ENCODE peak calls at places on chromosome 9, in nine cellular contexts. D, N, C, O, F, W, P, B and E are unnamed samples.

GRCh38 chr9:84947412-84947972 is 278.0 kb downstream of the NTRK2 start:
- DNase-seq in N (peak; percentile 81), O (no peak), F (no peak), C (no peak), P (no peak), D (no peak), B (no peak), W (no peak), E (no peak)

GRCh38 chr9:79362100-79363081 is 209.4 kb upstream of the TLE4 start:
- DNase-seq in F (peak; percentile 15), D (no peak), C (peak; percentile 48), O (no peak), P (no peak), N (no peak), W (no peak), B (no peak), E (no peak)

GRCh38 chr9:27065288-27065687 is 43.7 kb upstream of the TEK start:
- DNase-seq in W (no peak), O (no peak), D (no peak), C (peak; percentile 38), B (no peak), N (no peak), F (no peak), P (no peak), E (no peak)

GRCh38 chr9:8652282-8652681 is 852.7 kb upstream of the DMAC1 start:
- DNase-seq in B (no peak), W (no peak), P (no peak), C (no peak), D (no peak), N (no peak), O (no peak), F (no peak), E (no peak)

GRCh38 chr9:132991351-132992300 is 13.1 kb downstream of the GFI1B start:
- DNase-seq in W (no peak), C (no peak), O (no peak), D (no peak), F (no peak), B (no peak), N (no peak), P (no peak), E (no peak)

GRCh38 chr9:16482764-16483163 is 387.7 kb downstream of the BNC2 start:
- DNase-seq in N (peak; percentile 5), O (no peak), C (no peak), F (no peak), D (no peak), W (no peak), P (no peak), B (no peak), E (no peak)

GRCh38 chr9:20624201-20625002 is 2.1 kb upstream of the MLLT3 start:
- DNase-seq in B (peak; percentile 86), C (peak; percentile 57), W (peak; percentile 60), P (no peak), D (peak; percentile 69), O (peak; percentile 77), N (peak; percentile 57), F (peak; percentile 84), E (peak; percentile 37)

GRCh38 chr9:22157831-22158230 is 148.7 kb upstream of the CDKN2B start:
- DNase-seq in W (no peak), P (no peak), F (no peak), C (no peak), N (no peak), O (no peak), B (no peak), D (no peak), E (no peak)

GRCh38 chr9:134644715-134645606 is 3.4 kb downstream of the COL5A1 start:
- DNase-seq in P (peak; percentile 98), C (peak; percentile 96), D (no peak), O (no peak), B (peak; percentile 100), F (peak; percentile 87), N (peak; percentile 91), W (peak; percentile 95), E (peak; percentile 49)

GRCh38 chr9:33030285-33030684 is 5.2 kb downstream of the DNAJA1 start:
- DNase-seq in N (no peak), O (no peak), P (no peak), B (no peak), D (no peak), C (no peak), F (no peak), W (no peak), E (no peak)

GRCh38 chr9:135577256-135577655 is 15.7 kb downstream of the PAEP start:
- DNase-seq in P (no peak), C (no peak), F (no peak), W (no peak), N (no peak), O (no peak), D (no peak), B (no peak), E (no peak)

GRCh38 chr9:79694676-79695400 is 123.1 kb downstream of the TLE4 start:
- DNase-seq in W (no peak), N (no peak), F (peak; percentile 30), P (peak; percentile 64), O (peak; percentile 38), D (no peak), C (peak; percentile 90), B (peak; percentile 54), E (peak; percentile 65)

GRCh38 chr9:121809356-121810050 is 158.1 kb downstream of the DAB2IP start:
- DNase-seq in D (no peak), N (no peak), P (no peak), C (no peak), B (no peak), F (no peak), O (no peak), W (no peak), E (no peak)

GRCh38 chr9:111236337-111236736 is 93.7 kb downstream of the OR2K2 start:
- DNase-seq in P (no peak), N (no peak), D (no peak), O (no peak), B (no peak), W (no peak), F (no peak), C (no peak), E (no peak)

GRCh38 chr9:131773911-131774379 is 34.1 kb upstream of the RAPGEF1 start:
- DNase-seq in C (peak; percentile 46), P (peak; percentile 7), B (peak; percentile 72), N (peak; percentile 47), O (peak; percentile 81), F (peak; percentile 90), W (no peak), D (peak; percentile 30), E (peak; percentile 9)

GRCh38 chr9:108783318-108784127 is 72.3 kb downstream of the ACTL7B start:
- DNase-seq in D (no peak), B (no peak), F (no peak), C (no peak), W (no peak), N (no peak), O (no peak), P (no peak), E (no peak)

GRCh38 chr9:105311317-105311716 is 66.9 kb downstream of the SLC44A1 start:
- DNase-seq in W (no peak), B (no peak), C (no peak), D (no peak), F (peak; percentile 38), N (no peak), O (no peak), P (no peak), E (no peak)

GRCh38 chr9:134333874-134334581 is 7.8 kb downstream of the RXRA start:
- DNase-seq in B (no peak), F (no peak), W (no peak), O (no peak), D (no peak), P (no peak), C (no peak), N (no peak), E (no peak)

GRCh38 chr9:110093417-110093816 is 114.5 kb downstream of the C9orf152 start:
- DNase-seq in N (no peak), O (no peak), W (no peak), P (no peak), B (no peak), C (no peak), D (no peak), F (no peak), E (no peak)
- H3K4me3 ChIP-seq in N (no peak overlapping the region), O (no peak overlapping the region), W (no peak overlapping the region), P (no peak overlapping the region), B (no peak overlapping the region), C (no peak overlapping the region), D (no peak overlapping the region), F (no peak overlapping the region), E (no peak overlapping the region)

GRCh38 chr9:92965759-92966517 is 18.6 kb downstream of the FGD3 start:
- DNase-seq in O (no peak), N (no peak), D (no peak), C (no peak), P (no peak), B (no peak), F (no peak), W (no peak), E (no peak)
- H3K4me3 ChIP-seq in O (no peak overlapping the region), N (no peak overlapping the region), D (peak overlapping the region; percentile 70), C (no peak overlapping the region), P (no peak overlapping the region), B (no peak overlapping the region), F (no peak overlapping the region), W (no peak overlapping the region), E (no peak overlapping the region)

GRCh38 chr9:14813336-14814020 is 90.9 kb upstream of the CER1 start:
- DNase-seq in F (no peak), O (no peak), W (no peak), C (peak; percentile 43), P (no peak), D (no peak), B (peak; percentile 21), N (no peak), E (no peak)
- H3K4me3 ChIP-seq in F (no peak overlapping the region), O (no peak overlapping the region), W (no peak overlapping the region), C (peak overlapping the region; percentile 7), P (peak overlapping the region; percentile 4), D (no peak overlapping the region), B (no peak overlapping the region), N (no peak overlapping the region), E (no peak overlapping the region)

GRCh38 chr9:95058795-95059386 is 258.6 kb downstream of the FANCC start:
- DNase-seq in D (no peak), N (no peak), W (no peak), P (peak; percentile 23), F (no peak), B (peak; percentile 67), C (no peak), O (no peak), E (no peak)
- H3K4me3 ChIP-seq in D (no peak overlapping the region), N (no peak overlapping the region), W (peak overlapping the region; percentile 15), P (no peak overlapping the region), F (no peak overlapping the region), B (no peak overlapping the region), C (no peak overlapping the region), O (no peak overlapping the region), E (no peak overlapping the region)